ENCODE peak calls at places on chromosome 14, in six cellular contexts. X is upper lobe of left lung, U is K562, D is A549, B is GM12878, T is HepG2. G is an unnamed sample.

GRCh38 chr14:99560946-99561683 is 42.9 kb downstream of the CCDC85C start:
- ATAC-seq in X (no peak), U (no peak), D (no peak), B (no peak), T (no peak), G (peak)

GRCh38 chr14:81329640-81330385 is 70.3 kb downstream of the STON2 start:
- ATAC-seq in X (no peak), U (no peak), D (no peak), B (no peak), T (no peak), G (no peak)

GRCh38 chr14:37063467-37064240 is 108.8 kb downstream of the SLC25A21 start:
- ATAC-seq in X (no peak), U (no peak), D (no peak), B (no peak), T (no peak), G (no peak)

GRCh38 chr14:100131181-100131580 is 28.3 kb downstream of the DEGS2 start:
- ATAC-seq in X (no peak), U (no peak), D (no peak), B (no peak), T (peak), G (no peak)

GRCh38 chr14:101184104-101184455 is 280.6 kb upstream of the RTL1 start:
- ATAC-seq in X (no peak), U (no peak), D (no peak), B (no peak), T (no peak), G (no peak)

GRCh38 chr14:42994001-42994736 is 1387.5 kb downstream of the LRFN5 start:
- ATAC-seq in X (no peak), U (no peak), D (peak), B (no peak), T (no peak), G (no peak)

GRCh38 chr14:92040431-92041040 is 677 bp upstream of the TRIP11 start:
- ATAC-seq in X (peak), U (peak), D (peak), B (peak), T (peak), G (no peak)

GRCh38 chr14:81517798-81518398 is 15.8 kb downstream of the SEL1L start:
- ATAC-seq in X (peak), U (no peak), D (no peak), B (no peak), T (peak), G (peak)

GRCh38 chr14:105326891-105327694 is 12.5 kb downstream of the PACS2 start:
- ATAC-seq in X (no peak), U (peak), D (no peak), B (no peak), T (no peak), G (no peak)

GRCh38 chr14:104514156-104514848 is 65.3 kb upstream of the C14orf180 start:
- ATAC-seq in X (no peak), U (no peak), D (no peak), B (no peak), T (no peak), G (no peak)

GRCh38 chr14:38705220-38705619 is 397.8 kb downstream of the SEC23A start:
- ATAC-seq in X (no peak), U (no peak), D (no peak), B (no peak), T (no peak), G (no peak)

GRCh38 chr14:52008136-52008535 is 18.8 kb downstream of the RTRAF start:
- ATAC-seq in X (peak), U (no peak), D (no peak), B (no peak), T (no peak), G (no peak)

GRCh38 chr14:92625213-92625612 is 111.6 kb downstream of the RIN3 start:
- ATAC-seq in X (peak), U (no peak), D (peak), B (no peak), T (no peak), G (no peak)

GRCh38 chr14:94681300-94682060 is 69.3 kb downstream of the SERPINA3 start:
- ATAC-seq in X (no peak), U (peak), D (peak), B (peak), T (peak), G (no peak)

GRCh38 chr14:99792551-99793212 is 531 bp upstream of the EML1 start:
- ATAC-seq in X (peak), U (no peak), D (peak), B (no peak), T (no peak), G (peak)

GRCh38 chr14:24726480-24726879 is 92.5 kb upstream of the GZMB start:
- ATAC-seq in X (no peak), U (no peak), D (no peak), B (no peak), T (peak), G (no peak)

GRCh38 chr14:23447634-23448353 is 12.3 kb upstream of the MYH7 start:
- ATAC-seq in X (no peak), U (no peak), D (no peak), B (peak), T (peak), G (no peak)

GRCh38 chr14:68397827-68398226 is 395.0 kb downstream of the ZFP36L1 start:
- ATAC-seq in X (no peak), U (no peak), D (no peak), B (no peak), T (peak), G (no peak)

GRCh38 chr14:22896351-22896750 is 13.3 kb downstream of the REM2 start:
- ATAC-seq in X (no peak), U (no peak), D (no peak), B (no peak), T (no peak), G (no peak)

GRCh38 chr14:45083979-45084722 is at the start of gene PRPF39:
- ATAC-seq in X (peak), U (peak), D (peak), B (peak), T (peak), G (peak)

GRCh38 chr14:39442293-39442692 is 10.1 kb upstream of the FBXO33 start:
- ATAC-seq in X (no peak), U (no peak), D (no peak), B (no peak), T (peak), G (no peak)

GRCh38 chr14:91244501-91244901 is at the start of gene GPR68:
- ATAC-seq in X (peak), U (no peak), D (peak), B (peak), T (peak), G (peak)

GRCh38 chr14:64604854-64605253 is 55.1 kb downstream of the PPP1R36 start:
- ATAC-seq in X (no peak), U (no peak), D (no peak), B (no peak), T (no peak), G (no peak)

GRCh38 chr14:92558319-92558718 is 44.7 kb downstream of the RIN3 start:
- ATAC-seq in X (no peak), U (no peak), D (no peak), B (peak), T (no peak), G (no peak)

GRCh38 chr14:79708991-79709390 is 502.3 kb downstream of the DIO2 start:
- ATAC-seq in X (no peak), U (no peak), D (peak), B (no peak), T (no peak), G (no peak)

GRCh38 chr14:52060080-52060479 is 8.8 kb downstream of the NID2 start:
- ATAC-seq in X (peak), U (no peak), D (no peak), B (no peak), T (no peak), G (no peak)

GRCh38 chr14:73762375-73762822 is 48.2 kb upstream of the PNMA1 start:
- ATAC-seq in X (no peak), U (peak), D (no peak), B (peak), T (no peak), G (no peak)

GRCh38 chr14:24804813-24805212 is 170.8 kb upstream of the GZMB start:
- ATAC-seq in X (no peak), U (no peak), D (no peak), B (no peak), T (peak), G (no peak)

GRCh38 chr14:22814945-22815713 is at the start of gene SLC7A7:
- ATAC-seq in X (peak), U (peak), D (peak), B (peak), T (peak), G (peak)

GRCh38 chr14:24135584-24135833 is 485 bp upstream of the PSME1 start:
- ATAC-seq in X (no peak), U (no peak), D (no peak), B (no peak), T (no peak), G (no peak)

GRCh38 chr14:39430762-39431415 is 1.3 kb downstream of the FBXO33 start:
- ATAC-seq in X (no peak), U (peak), D (no peak), B (peak), T (peak), G (no peak)

GRCh38 chr14:77241955-77242354 is 29.1 kb downstream of the NGB start:
- ATAC-seq in X (no peak), U (no peak), D (no peak), B (no peak), T (no peak), G (no peak)

GRCh38 chr14:52052289-52052943 is 16.4 kb downstream of the NID2 start:
- ATAC-seq in X (peak), U (no peak), D (no peak), B (no peak), T (no peak), G (peak)

DNA sequence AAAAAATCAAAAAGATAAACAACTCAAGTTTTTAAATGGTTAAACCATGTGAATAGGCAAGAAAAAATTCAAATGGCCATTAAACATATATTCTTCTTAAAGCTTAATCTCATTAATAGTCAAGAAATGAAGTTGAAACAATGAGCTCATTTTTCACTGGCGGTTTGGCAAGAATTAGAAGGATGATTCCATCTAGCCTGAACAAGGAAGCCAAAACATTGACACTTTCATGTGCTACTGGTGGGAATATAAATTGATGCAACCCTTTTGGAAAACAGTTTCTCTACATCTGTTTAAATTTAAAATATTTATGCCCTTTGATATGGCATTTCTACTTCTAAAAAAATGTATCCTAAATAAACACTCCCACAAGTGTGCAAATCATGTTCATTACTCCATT is 174.8 kb upstream of the HIF1A start:
- ATAC-seq in X (no peak), U (no peak), D (no peak), B (no peak), T (no peak), G (no peak)
- TF ChIP-seq EP300 in X (no peak), U (no peak), D (no peak), B (no peak), T (no peak), G (no peak)

DNA sequence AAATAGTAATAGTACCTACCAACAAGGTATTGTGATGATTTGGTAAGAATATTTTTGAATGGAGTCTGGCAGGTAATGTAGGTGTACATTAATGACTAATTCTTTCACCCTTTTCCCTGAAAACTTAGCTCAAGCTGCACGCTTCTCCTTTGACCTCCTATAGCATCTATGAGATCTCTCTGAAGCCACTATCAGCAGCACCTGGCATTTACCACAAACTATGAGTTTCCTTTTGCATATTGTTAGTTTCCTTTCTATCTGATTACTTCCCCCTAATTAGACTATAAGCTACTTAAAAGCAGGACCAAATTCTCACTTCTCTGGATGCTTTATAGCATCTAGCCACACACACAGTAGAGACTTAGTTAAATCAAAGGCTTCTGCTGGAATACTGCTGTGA is 48.1 kb downstream of the SLC8A3 start:
- ATAC-seq in X (no peak), U (no peak), D (no peak), B (no peak), T (no peak), G (no peak)
- TF ChIP-seq EP300 in X (no peak), U (no peak), D (no peak), B (no peak), T (no peak), G (no peak)

GRCh38 chr14:66072190-66072905 is 413.8 kb upstream of the CCDC196 start:
- ATAC-seq in X (no peak), U (no peak), D (no peak), B (no peak), T (no peak), G (no peak)
- TF ChIP-seq EP300 in X (no peak), U (no peak), D (no peak), B (no peak), T (no peak), G (no peak)

GRCh38 chr14:50343424-50343823 is 31.3 kb downstream of the DMAC2L start:
- ATAC-seq in X (no peak), U (no peak), D (no peak), B (peak), T (no peak), G (no peak)
- TF ChIP-seq EP300 in X (no peak), U (no peak), D (no peak), B (no peak), T (no peak), G (no peak)

DNA sequence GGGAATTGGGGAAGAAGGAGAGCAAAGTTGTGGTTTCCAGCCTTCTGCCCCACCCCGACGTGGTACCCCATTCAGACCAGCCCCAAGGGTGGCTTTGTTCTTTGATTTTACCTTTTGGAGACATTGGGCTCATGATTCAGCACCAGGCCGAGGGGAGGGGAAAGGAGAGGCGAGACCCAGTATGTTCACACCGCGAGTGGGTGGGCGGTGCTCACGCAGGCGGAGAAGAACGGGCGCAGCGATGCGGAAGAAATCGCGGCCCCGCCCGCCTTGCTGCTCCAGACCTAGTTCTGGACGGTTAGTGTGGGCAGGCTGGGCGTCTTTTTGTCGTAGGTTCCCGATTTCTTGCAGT is 960 bp downstream of the ATL1 start:
- ATAC-seq in X (peak), U (peak), D (peak), B (peak), T (no peak), G (peak)
- TF ChIP-seq EP300 in X (no peak), U (no peak), D (no peak), B (no peak), T (no peak), G (no peak)

G was measured in gastroesophageal sphincter.